ENCODE peak calls at places on chromosomes 6 and 20, in six cellular contexts. F is GM12878, S is HCT116, W is SK-N-SH, J is H1, E is HepG2. V is an unnamed sample.

GRCh38 chr20:17961600-17961965 is 7.0 kb downstream of the SNX5 start:
- DNase-seq in F (no peak), S (no peak), W (no peak), J (no peak), E (no peak), V (no peak)

GRCh38 chr6:135904666-135905065 is 53.2 kb downstream of the PDE7B start:
- DNase-seq in J (no peak), E (no peak), S (no peak), F (no peak), W (no peak), V (no peak)

GRCh38 chr6:32941412-32941784 is 570 bp upstream of the HLA-DMB start:
- DNase-seq in W (no peak), E (no peak), S (no peak), F (peak; percentile 95), J (no peak), V (no peak)

GRCh38 chr20:30499123-30499522 is 758.3 kb upstream of the DEFB115 start:
- DNase-seq in J (no peak), S (no peak), F (no peak), E (no peak), W (no peak), V (no peak)

GRCh38 chr6:103280417-103280816 is 1579.3 kb downstream of the HACE1 start:
- DNase-seq in E (no peak), W (no peak), S (no peak), J (no peak), F (no peak), V (no peak)

GRCh38 chr6:7572213-7572943 is 17.6 kb upstream of the SNRNP48 start:
- DNase-seq in F (no peak), E (no peak), W (no peak), J (no peak), S (no peak), V (no peak)

GRCh38 chr6:19309661-19310060 is 527.5 kb upstream of the ID4 start:
- DNase-seq in F (no peak), E (no peak), J (no peak), S (no peak), W (no peak), V (no peak)

GRCh38 chr6:75101896-75102680 is 103.8 kb downstream of the COL12A1 start:
- DNase-seq in E (no peak), F (no peak), J (no peak), S (no peak), W (no peak), V (no peak)

GRCh38 chr20:37630161-37630560 is 63.7 kb upstream of the CTNNBL1 start:
- DNase-seq in J (no peak), E (no peak), W (peak; percentile 68), F (no peak), S (no peak), V (no peak)

GRCh38 chr6:138468320-138469015 is 30.8 kb downstream of the NHSL1 start:
- DNase-seq in W (no peak), J (no peak), E (peak; percentile 89), S (peak; percentile 13), F (no peak), V (no peak)

GRCh38 chr20:37095108-37095608 is 639 bp downstream of the RBL1 start:
- DNase-seq in W (peak; percentile 56), E (peak; percentile 41), F (no peak), J (no peak), S (no peak), V (no peak)

GRCh38 chr6:21598662-21599061 is 5.1 kb downstream of the SOX4 start:
- DNase-seq in W (no peak), F (no peak), J (no peak), E (no peak), S (no peak), V (no peak)

GRCh38 chr6:49787176-49787575 is at the start of gene PGK2:
- DNase-seq in W (no peak), J (peak; percentile 46), E (no peak), S (peak; percentile 29), F (no peak), V (peak; percentile 77)

GRCh38 chr20:7540018-7540417 is 400.2 kb downstream of the HAO1 start:
- DNase-seq in S (no peak), J (no peak), W (no peak), F (no peak), E (no peak), V (no peak)

GRCh38 chr20:62192635-62193034 is 9.8 kb downstream of the MTG2 start:
- DNase-seq in S (no peak), J (no peak), E (no peak), W (no peak), F (no peak), V (no peak)

GRCh38 chr6:75504902-75505233 is 11.3 kb upstream of the FILIP1 start:
- DNase-seq in E (no peak), S (no peak), F (no peak), J (no peak), W (no peak), V (no peak)

GRCh38 chr6:163599136-163599535 is 184.6 kb downstream of the QKI start:
- DNase-seq in F (no peak), S (no peak), E (no peak), W (no peak), J (no peak), V (no peak)

GRCh38 chr6:42224222-42225042 is 6.8 kb upstream of the MRPS10 start:
- DNase-seq in W (no peak), J (no peak), F (peak; percentile 94), S (peak; percentile 97), E (peak; percentile 48), V (peak; percentile 85)
- TF ChIP-seq JUND in W (peak; percentile 93), J (no peak), F (peak; percentile 82), S (peak; percentile 99), E (no peak), V (no peak)

GRCh38 chr6:167235421-167236238 is 55.5 kb upstream of the UNC93A start:
- DNase-seq in E (no peak), S (no peak), J (no peak), F (no peak), W (no peak), V (no peak)
- TF ChIP-seq JUND in E (no peak), S (no peak), J (no peak), F (no peak), W (no peak), V (no peak)

GRCh38 chr20:44692932-44693476 is 22.2 kb upstream of the CCN5 start:
- DNase-seq in F (no peak), W (no peak), J (peak; percentile 38), E (peak; percentile 97), S (peak; percentile 71), V (no peak)
- TF ChIP-seq JUND in F (no peak), W (peak; percentile 98), J (peak; percentile 83), E (peak; percentile 95), S (peak; percentile 95), V (no peak)

GRCh38 chr6:1825277-1825676 is 215.6 kb downstream of the FOXC1 start:
- DNase-seq in W (no peak), E (no peak), F (no peak), S (no peak), J (no peak), V (no peak)

GRCh38 chr6:1820714-1821113 is 211.0 kb downstream of the FOXC1 start:
- DNase-seq in E (no peak), J (no peak), W (peak; percentile 51), F (no peak), S (no peak), V (no peak)

GRCh38 chr6:1820165-1820564 is 210.4 kb downstream of the FOXC1 start:
- DNase-seq in F (no peak), E (peak; percentile 27), J (no peak), W (no peak), S (no peak), V (no peak)

GRCh38 chr6:1819007-1819406 is 209.3 kb downstream of the FOXC1 start:
- DNase-seq in J (no peak), F (no peak), E (no peak), S (no peak), W (no peak), V (no peak)

DNA sequence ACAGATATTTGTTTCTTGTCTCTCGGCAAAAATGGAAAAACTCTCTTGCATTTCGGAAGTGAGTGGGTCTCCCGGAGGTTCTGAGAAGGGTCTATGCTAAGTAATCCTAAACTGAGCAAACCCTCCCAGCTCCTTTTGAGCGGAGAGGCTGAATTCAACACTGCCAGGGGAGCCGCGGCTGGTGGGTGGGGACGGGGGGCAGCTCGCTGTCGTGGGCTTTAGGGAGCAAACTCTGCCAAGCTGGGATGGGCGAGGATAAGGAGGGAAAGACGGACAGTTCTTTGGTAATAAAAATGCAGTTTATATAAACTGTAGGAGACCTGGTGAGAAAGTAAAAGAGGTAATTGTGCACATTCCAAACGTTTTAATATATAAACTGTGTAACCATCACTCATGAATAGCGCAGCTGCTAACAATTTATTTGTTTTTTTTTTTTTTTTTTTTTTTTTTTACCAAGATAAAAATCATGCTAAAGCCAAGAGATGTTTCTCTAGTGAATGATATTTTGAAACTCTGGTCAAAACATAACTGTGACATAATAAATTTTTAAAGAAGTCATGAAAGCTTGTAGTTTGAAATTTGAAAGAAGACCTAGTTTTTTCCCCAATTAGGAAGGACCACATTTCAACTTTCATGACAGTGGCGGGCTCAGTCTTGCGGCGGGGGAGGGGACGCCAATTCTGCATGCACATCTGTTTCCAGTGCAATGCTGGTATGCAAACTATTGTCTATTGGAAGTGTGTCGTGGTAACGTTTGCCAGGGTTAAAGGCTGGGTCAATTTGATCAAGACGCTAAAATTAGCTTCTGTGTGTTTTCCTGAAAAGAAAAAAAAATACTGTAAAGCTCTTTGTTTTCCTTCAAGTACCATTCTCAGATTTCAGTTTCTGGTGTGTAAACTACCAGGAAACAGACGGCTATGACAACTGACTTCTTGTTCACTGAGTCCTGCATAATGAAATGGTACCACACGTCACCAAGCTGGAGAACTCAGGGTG is 211.8 kb downstream of the FOXC1 start:
- DNase-seq in W (no peak), S (no peak), J (no peak), E (peak; percentile 14), F (peak; percentile 4), V (no peak)
- TF ChIP-seq JUND in W (no peak), S (no peak), J (no peak), E (no peak), F (no peak), V (no peak)

DNA sequence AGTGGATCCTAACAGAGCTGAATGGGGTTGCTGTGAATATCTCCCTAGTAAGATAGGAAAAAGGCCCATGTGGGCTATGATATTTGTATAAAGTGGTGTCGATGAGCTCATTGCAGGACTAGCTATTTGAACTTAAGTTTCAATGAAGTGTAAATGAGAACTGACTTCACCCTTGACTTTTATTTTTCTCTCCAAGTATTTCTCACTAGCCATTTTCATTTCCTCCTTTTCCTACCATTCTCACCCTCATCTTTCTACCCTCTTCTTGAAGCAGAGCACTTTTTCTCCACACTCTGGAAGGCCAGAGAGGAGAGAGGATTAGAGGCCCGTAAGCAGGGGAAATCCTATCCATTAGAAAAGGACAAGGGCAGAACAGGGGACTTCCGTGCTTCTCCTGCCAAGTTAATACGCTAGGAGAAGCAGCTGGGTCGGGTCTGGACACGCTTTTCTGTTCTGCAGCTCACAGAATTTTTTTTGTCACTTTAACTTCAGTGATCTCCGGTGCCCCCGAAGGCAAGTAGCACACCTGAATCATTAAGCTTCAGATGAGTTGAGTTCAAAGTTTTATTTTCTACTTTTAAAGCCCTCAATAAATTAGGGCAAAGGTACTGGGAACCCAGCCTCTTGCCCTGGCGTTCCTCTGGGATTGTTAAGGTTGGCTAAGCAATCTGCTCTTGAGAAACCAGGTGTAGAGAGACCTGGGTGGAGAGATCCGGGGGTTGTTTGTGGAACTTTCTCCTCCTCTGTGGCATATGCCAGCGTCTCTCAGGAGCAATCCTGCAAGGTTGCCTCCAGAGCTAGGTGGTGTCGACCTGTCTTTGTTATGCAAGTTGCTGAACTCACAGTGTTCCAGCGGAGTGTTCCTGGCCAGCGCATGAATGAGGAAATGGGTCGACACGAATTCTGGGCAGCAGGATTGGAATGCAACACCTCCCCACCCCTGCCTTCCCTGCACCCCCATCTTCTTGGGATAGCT is 56.2 kb upstream of the ARID1B start:
- DNase-seq in S (no peak), J (peak; percentile 63), E (peak; percentile 24), F (peak; percentile 76), W (no peak), V (no peak)
- TF ChIP-seq JUND in S (no peak), J (no peak), E (no peak), F (no peak), W (no peak), V (no peak)

V was measured in T47D.